ENCODE peak calls at places on chromosomes 7 and 10, in ten cellular contexts. J is right cardiac atrium, B is tibial nerve, F is BE2C, C is suprapubic skin, D is neuronal stem cell, Z is HCT116, P is small intestine, R is neural progenitor cell, S is body of pancreas. O is an unnamed sample.

GRCh38 chr7:66013938-66014337 is 31.9 kb upstream of the GUSB start:
- DNase-seq in R (peak; percentile 46), S (peak; percentile 14), P (peak; percentile 37), F (peak; percentile 54), D (peak; percentile 8), Z (peak; percentile 26), B (no peak), J (peak; percentile 51), C (no peak), O (no peak)

GRCh38 chr10:115129752-115130151 is 36.6 kb downstream of the ATRNL1 start:
- DNase-seq in D (peak; percentile 24), P (peak; percentile 20), J (no peak), Z (peak; percentile 43), F (no peak), C (no peak), S (no peak), R (peak; percentile 30), B (no peak), O (no peak)

GRCh38 chr7:92641921-92642511 is 51.8 kb upstream of the FAM133B start:
- DNase-seq in B (no peak), C (no peak), D (no peak), J (no peak), R (no peak), Z (no peak), F (no peak), P (no peak), S (no peak), O (no peak)

GRCh38 chr7:748446-748845 is 21.4 kb upstream of the PRKAR1B start:
- DNase-seq in J (no peak), R (no peak), B (no peak), C (peak; percentile 40), S (no peak), D (no peak), Z (no peak), F (no peak), P (no peak), O (no peak)

GRCh38 chr7:33459340-33459751 is 330.0 kb downstream of the BBS9 start:
- DNase-seq in S (no peak), R (peak; percentile 70), C (no peak), J (no peak), D (peak; percentile 41), F (peak; percentile 26), P (peak; percentile 48), B (no peak), Z (peak; percentile 42), O (no peak)

GRCh38 chr7:39504963-39505362 is 61.2 kb upstream of the YAE1 start:
- DNase-seq in D (no peak), B (no peak), C (no peak), Z (peak; percentile 3), R (no peak), J (no peak), P (peak; percentile 38), S (no peak), F (peak; percentile 42), O (peak; percentile 62)

GRCh38 chr10:93921338-93921737 is 27.6 kb downstream of the SLC35G1 start:
- DNase-seq in J (no peak), F (peak; percentile 36), B (no peak), S (peak; percentile 23), D (no peak), C (no peak), Z (no peak), R (peak; percentile 30), P (peak; percentile 22), O (no peak)

GRCh38 chr7:6133249-6133648 is 102.1 kb downstream of the ANKRD61 start:
- DNase-seq in S (no peak), P (no peak), Z (no peak), J (no peak), B (no peak), C (no peak), D (no peak), F (no peak), R (no peak), O (no peak)

GRCh38 chr10:31020128-31020527 is 11.5 kb downstream of the ZNF438 start:
- DNase-seq in D (no peak), S (no peak), Z (no peak), F (no peak), R (no peak), P (no peak), J (no peak), C (no peak), B (no peak), O (no peak)

GRCh38 chr10:117217196-117217761 is 20.0 kb downstream of the KCNK18 start:
- DNase-seq in R (peak; percentile 57), F (peak; percentile 27), J (no peak), C (peak; percentile 62), B (no peak), D (no peak), P (peak; percentile 31), Z (no peak), S (peak; percentile 25), O (no peak)

GRCh38 chr7:1105189-1105588 is 17.3 kb downstream of the GPER1 start:
- DNase-seq in D (no peak), C (no peak), F (no peak), S (no peak), P (no peak), J (peak; percentile 11), Z (no peak), R (no peak), B (no peak), O (no peak)

GRCh38 chr10:122089343-122090015 is 100.5 kb downstream of the TACC2 start:
- DNase-seq in C (peak; percentile 50), R (no peak), P (no peak), J (no peak), S (no peak), F (no peak), B (no peak), Z (no peak), D (no peak), O (no peak)

GRCh38 chr10:83961620-83962019 is 177.7 kb upstream of the GHITM start:
- DNase-seq in J (no peak), B (no peak), D (no peak), P (no peak), Z (no peak), F (no peak), C (no peak), R (peak; percentile 54), S (no peak), O (no peak)

GRCh38 chr7:47473499-47474210 is 108.3 kb downstream of the TNS3 start:
- DNase-seq in D (no peak), J (no peak), Z (no peak), P (no peak), B (no peak), S (no peak), F (no peak), C (no peak), R (no peak), O (no peak)

GRCh38 chr10:124106241-124106905 is 13.0 kb upstream of the CHST15 start:
- DNase-seq in B (peak; percentile 63), C (no peak), J (peak; percentile 72), R (no peak), F (no peak), D (no peak), P (no peak), S (peak; percentile 77), Z (peak; percentile 48), O (peak; percentile 96)

GRCh38 chr7:131546583-131547111 is 9.8 kb downstream of the PODXL start:
- DNase-seq in B (no peak), S (peak; percentile 40), R (peak; percentile 85), P (no peak), J (peak; percentile 66), F (peak; percentile 66), Z (no peak), D (peak; percentile 46), C (no peak), O (no peak)

GRCh38 chr7:131547589-131547988 is 8.8 kb downstream of the PODXL start:
- DNase-seq in J (peak; percentile 30), P (no peak), C (no peak), R (no peak), D (no peak), B (no peak), F (no peak), Z (no peak), S (no peak), O (no peak)

GRCh38 chr7:131544449-131545425 is 11.7 kb downstream of the PODXL start:
- DNase-seq in B (no peak), J (peak; percentile 45), R (no peak), C (no peak), F (peak; percentile 37), D (no peak), S (no peak), Z (no peak), P (no peak), O (no peak)

GRCh38 chr7:131546126-131546525 is 10.3 kb downstream of the PODXL start:
- DNase-seq in S (peak; percentile 58), J (no peak), F (no peak), Z (no peak), C (no peak), B (no peak), P (peak; percentile 88), R (no peak), D (no peak), O (no peak)

GRCh38 chr7:131548371-131548770 is 8.1 kb downstream of the PODXL start:
- DNase-seq in C (no peak), R (no peak), P (no peak), J (no peak), S (no peak), D (no peak), B (no peak), F (no peak), Z (no peak), O (no peak)
- H3K4me1 ChIP-seq in C (peaks cover 7% of the 10 kb centered on the region), R (peaks cover 4% of the 10 kb centered on the region), P (no peaks in the 10 kb centered on the region), J (peaks cover 12% of the 10 kb centered on the region), S (peaks cover 63% of the 10 kb centered on the region), D (peaks cover 18% of the 10 kb centered on the region), B (peaks cover 30% of the 10 kb centered on the region), F (no peaks in the 10 kb centered on the region), Z (peaks cover 37% of the 10 kb centered on the region), O (peaks cover 16% of the 10 kb centered on the region)

DNA sequence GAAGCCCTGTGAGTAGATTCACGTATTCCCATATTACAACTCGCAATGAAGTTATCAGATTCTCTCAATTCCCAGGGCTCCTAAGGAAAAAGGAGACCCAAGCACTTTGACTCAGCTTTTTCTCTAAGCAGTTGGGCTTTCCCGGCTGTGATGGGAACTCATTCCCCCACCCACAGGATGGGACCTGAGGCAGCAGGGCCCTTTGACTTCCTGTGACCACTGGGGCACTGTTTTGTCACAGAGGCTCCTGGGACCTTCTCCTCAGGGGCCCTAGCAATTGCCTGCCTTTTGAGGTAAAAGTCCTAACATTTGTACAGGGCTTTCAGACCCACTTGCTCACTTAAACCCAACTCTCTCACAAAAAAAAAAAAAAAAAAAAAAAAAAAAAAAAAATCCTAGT is 122.8 kb upstream of the PDLIM1 start:
- DNase-seq in B (no peak), R (no peak), S (no peak), P (no peak), C (peak; percentile 43), J (no peak), F (no peak), Z (no peak), D (no peak), O (no peak)
- H3K4me1 ChIP-seq in B (peaks cover 94% of the 10 kb centered on the region), R (peaks cover 34% of the 10 kb centered on the region), S (peaks cover 17% of the 10 kb centered on the region), P (no peaks in the 10 kb centered on the region), C (peaks cover 25% of the 10 kb centered on the region), J (peaks cover 16% of the 10 kb centered on the region), F (no peaks in the 10 kb centered on the region), Z (peaks cover 3% of the 10 kb centered on the region), D (peaks cover 32% of the 10 kb centered on the region), O (peaks cover 72% of the 10 kb centered on the region)

GRCh38 chr7:114933665-114934064 is 11.8 kb downstream of the MDFIC start:
- DNase-seq in J (no peak), F (no peak), P (no peak), R (no peak), Z (no peak), C (no peak), S (no peak), D (no peak), B (no peak), O (no peak)
- H3K4me1 ChIP-seq in J (peaks cover 3% of the 10 kb centered on the region), F (no peaks in the 10 kb centered on the region), P (no peaks in the 10 kb centered on the region), R (peaks cover 16% of the 10 kb centered on the region), Z (no peaks in the 10 kb centered on the region), C (peaks cover 25% of the 10 kb centered on the region), S (no peaks in the 10 kb centered on the region), D (peaks cover 4% of the 10 kb centered on the region), B (peaks cover 81% of the 10 kb centered on the region), O (peaks cover 16% of the 10 kb centered on the region)

GRCh38 chr10:69358148-69358795 is 58.4 kb downstream of the TACR2 start:
- DNase-seq in J (no peak), S (no peak), B (no peak), F (no peak), R (no peak), Z (no peak), D (no peak), P (no peak), C (no peak), O (no peak)
- H3K4me1 ChIP-seq in J (peaks cover 25% of the 10 kb centered on the region), S (peaks cover 32% of the 10 kb centered on the region), B (peaks cover 28% of the 10 kb centered on the region), F (peaks cover 21% of the 10 kb centered on the region), R (no peaks in the 10 kb centered on the region), Z (no peaks in the 10 kb centered on the region), D (no peaks in the 10 kb centered on the region), P (no peaks in the 10 kb centered on the region), C (peaks cover 55% of the 10 kb centered on the region), O (peaks cover 59% of the 10 kb centered on the region)

O was measured in esophagus muscularis mucosa.